ENCODE peak calls at places on chromosomes 16 and 17, in ten cellular contexts. O is PC-9, F is BJ, W is GM06990, N is HCT116, A is esophagus muscularis mucosa, C is cardiac muscle cell, H is neural progenitor cell, P is fibroblast of lung, X is IMR-90. V is an unnamed sample.

GRCh38 chr16:21023509-21024202 is 123.1 kb downstream of the LYRM1 start:
- DNase-seq in O (no peak), F (no peak), W (no peak), N (no peak), A (peak; percentile 86), C (peak; percentile 64), H (no peak), P (no peak), X (no peak), V (no peak)

GRCh38 chr17:31061678-31062077 is 33.1 kb upstream of the NF1 start:
- DNase-seq in O (no peak), F (no peak), W (no peak), N (no peak), A (no peak), C (no peak), H (peak; percentile 53), P (no peak), X (no peak), V (peak; percentile 30)

GRCh38 chr16:3127745-3128144 is 7.1 kb upstream of the ZNF213 start:
- DNase-seq in O (no peak), F (no peak), W (no peak), N (no peak), A (no peak), C (no peak), H (peak; percentile 63), P (no peak), X (no peak), V (peak; percentile 87)

GRCh38 chr17:64773836-64774761 is 112.0 kb upstream of the SMURF2 start:
- DNase-seq in O (peak; percentile 90), F (no peak), W (peak; percentile 74), N (peak; percentile 95), A (no peak), C (peak; percentile 66), H (peak; percentile 71), P (peak; percentile 64), X (peak; percentile 75), V (peak; percentile 95)

GRCh38 chr16:1732071-1732470 is 26.1 kb downstream of the MAPK8IP3 start:
- DNase-seq in O (no peak), F (no peak), W (no peak), N (no peak), A (no peak), C (no peak), H (no peak), P (no peak), X (no peak), V (no peak)

GRCh38 chr17:54899721-54900456 is 763 bp upstream of the TOM1L1 start:
- DNase-seq in O (no peak), F (no peak), W (no peak), N (no peak), A (no peak), C (no peak), H (peak; percentile 58), P (no peak), X (peak; percentile 4), V (no peak)

GRCh38 chr17:63774141-63774981 is at the start of gene DDX42:
- DNase-seq in O (no peak), F (no peak), W (no peak), N (no peak), A (peak; percentile 92), C (peak; percentile 70), H (peak; percentile 95), P (peak; percentile 68), X (peak; percentile 54), V (peak; percentile 96)

GRCh38 chr16:68605746-68606145 is 39.4 kb upstream of the CDH3 start:
- DNase-seq in O (no peak), F (no peak), W (no peak), N (no peak), A (no peak), C (no peak), H (no peak), P (peak; percentile 64), X (no peak), V (no peak)

GRCh38 chr16:50847166-50847565 is 105.3 kb downstream of the CYLD start:
- DNase-seq in O (no peak), F (no peak), W (no peak), N (no peak), A (peak; percentile 74), C (no peak), H (no peak), P (no peak), X (no peak), V (no peak)

GRCh38 chr17:78438694-78439325 is 60.4 kb downstream of the PGS1 start:
- DNase-seq in O (no peak), F (no peak), W (no peak), N (no peak), A (no peak), C (no peak), H (no peak), P (no peak), X (no peak), V (no peak)

GRCh38 chr17:47813077-47813476 is 8.5 kb downstream of the OSBPL7 start:
- DNase-seq in O (no peak), F (no peak), W (no peak), N (no peak), A (no peak), C (no peak), H (no peak), P (no peak), X (no peak), V (no peak)

GRCh38 chr16:13672196-13672595 is 247.8 kb upstream of the ERCC4 start:
- DNase-seq in O (no peak), F (no peak), W (no peak), N (no peak), A (no peak), C (no peak), H (peak; percentile 54), P (no peak), X (no peak), V (no peak)
- TF ChIP-seq CTCF in O (no peak), F (no peak), W (no peak), N (no peak), A (no peak), C (no peak), H (no peak), P (no peak), X (no peak), V (no peak)

GRCh38 chr16:67071476-67072048 is 38.2 kb upstream of the PHAF1 start:
- DNase-seq in O (no peak), F (no peak), W (no peak), N (no peak), A (no peak), C (no peak), H (no peak), P (peak; percentile 21), X (no peak), V (no peak)

GRCh38 chr16:67063008-67063407 is 34.1 kb downstream of the CBFB start:
- DNase-seq in O (no peak), F (no peak), W (no peak), N (no peak), A (no peak), C (no peak), H (no peak), P (no peak), X (no peak), V (no peak)

GRCh38 chr16:67068212-67068753 is 39.3 kb downstream of the CBFB start:
- DNase-seq in O (peak; percentile 37), F (no peak), W (no peak), N (no peak), A (no peak), C (no peak), H (no peak), P (no peak), X (peak; percentile 56), V (no peak)
- H3K36me3 ChIP-seq in O (peaks cover 17% of the 10 kb centered on the region), F (peaks cover 10% of the 10 kb centered on the region), W (peaks cover 7% of the 10 kb centered on the region), N (peaks cover 20% of the 10 kb centered on the region), A (peaks cover 51% of the 10 kb centered on the region), C (peaks cover 21% of the 10 kb centered on the region), H (peaks cover 13% of the 10 kb centered on the region), P (peaks cover 2% of the 10 kb centered on the region), X (peaks cover 14% of the 10 kb centered on the region), V (peaks cover 54% of the 10 kb centered on the region)

GRCh38 chr17:80898706-80899105 is 92.9 kb upstream of the CHMP6 start:
- DNase-seq in O (no peak), F (no peak), W (no peak), N (no peak), A (no peak), C (no peak), H (peak; percentile 43), P (no peak), X (no peak), V (no peak)
- H3K4me3 ChIP-seq in O (no peak overlapping the region), F (no peak overlapping the region), W (no peak overlapping the region), N (no peak overlapping the region), A (no peak overlapping the region), C (no peak overlapping the region), H (no peak overlapping the region), P (no peak overlapping the region), X (no peak overlapping the region), V (no peak overlapping the region)

DNA sequence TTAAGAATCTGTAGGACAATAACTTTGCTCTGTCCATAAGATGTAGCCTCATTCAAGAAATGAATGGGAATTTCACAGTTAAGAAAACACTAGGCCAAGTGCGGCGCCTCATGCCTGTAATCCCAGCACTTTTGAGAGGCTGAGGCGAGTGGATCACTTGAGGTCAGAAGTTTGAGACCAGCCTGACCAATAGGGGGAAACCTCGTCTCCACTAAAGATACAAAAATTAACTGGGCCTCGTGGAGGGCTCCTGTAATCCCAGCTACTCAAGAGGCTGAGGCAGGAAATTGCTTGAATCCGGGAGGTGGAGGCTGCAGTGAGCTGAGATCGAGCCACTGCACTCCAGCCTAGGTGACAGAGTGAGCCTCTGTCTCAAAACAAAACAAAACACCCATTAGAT is 19.9 kb upstream of the RSL1D1 start:
- DNase-seq in O (no peak), F (no peak), W (no peak), N (no peak), A (no peak), C (peak; percentile 48), H (peak; percentile 46), P (peak; percentile 42), X (peak; percentile 30), V (peak; percentile 81)
- TF ChIP-seq CTCF in O (no peak), F (peak; percentile 10), W (peak; percentile 9), N (peak; percentile 6), A (no peak), C (peak; percentile 26), H (peak; percentile 43), P (peak; percentile 24), X (peak; percentile 7), V (peak; percentile 5)

V was measured in WERI-Rb-1.